ENCODE peak calls at places on chromosomes 7 and 10, in four cellular contexts. E is K562, I is GM12878, X is HepG2. P is an unnamed sample.

GRCh38 chr10:86221442-86222335 is 144.9 kb downstream of the GRID1 start:
- DNase-seq in X (no peak), E (no peak), I (no peak), P (no peak)

GRCh38 chr10:48444861-48445841 is 138.7 kb downstream of the MAPK8 start:
- DNase-seq in X (peak), I (no peak), E (no peak), P (no peak)

GRCh38 chr10:4062072-4062471 is 277.1 kb upstream of the KLF6 start:
- DNase-seq in E (no peak), X (no peak), I (no peak), P (no peak)

GRCh38 chr10:96910488-96911395 is 78.6 kb downstream of the LCOR start:
- DNase-seq in I (peak), X (peak), E (peak), P (peak)

GRCh38 chr7:152367170-152367569 is 68.6 kb downstream of the KMT2C start:
- DNase-seq in X (no peak), E (no peak), I (no peak), P (no peak)

GRCh38 chr7:5586279-5586962 is 162.8 kb upstream of the TNRC18 start:
- DNase-seq in E (peak), X (no peak), I (no peak), P (no peak)

GRCh38 chr10:5456563-5456962 is 42.8 kb downstream of the CALML5 start:
- DNase-seq in X (no peak), E (no peak), I (no peak), P (no peak)

GRCh38 chr7:83469076-83469475 is 179.9 kb downstream of the SEMA3E start:
- DNase-seq in X (no peak), E (no peak), I (no peak), P (peak)

GRCh38 chr10:35178305-35178704 is 51.7 kb downstream of the CREM start:
- DNase-seq in E (no peak), I (no peak), X (no peak), P (no peak)

GRCh38 chr7:94559972-94560371 is 50.4 kb downstream of the CASD1 start:
- DNase-seq in X (peak), I (no peak), E (no peak), P (no peak)

GRCh38 chr10:80473692-80474596 is 19.8 kb downstream of the TSPAN14 start:
- DNase-seq in X (no peak), I (no peak), E (no peak), P (no peak)

GRCh38 chr7:6424702-6425072 is 23.1 kb downstream of the DAGLB start:
- DNase-seq in X (no peak), E (no peak), I (no peak), P (no peak)

GRCh38 chr7:151954866-151955820 is 1.1 kb upstream of the GALNTL5 start:
- DNase-seq in I (no peak), X (no peak), E (no peak), P (no peak)

GRCh38 chr10:48469516-48470020 is 135.3 kb downstream of the ARHGAP22 start:
- DNase-seq in E (no peak), I (no peak), X (no peak), P (no peak)

GRCh38 chr10:126203746-126204145 is 184.5 kb downstream of the ADAM12 start:
- DNase-seq in I (no peak), E (no peak), X (no peak), P (no peak)

GRCh38 chr7:76513817-76514799 is 3.8 kb downstream of the UPK3B start:
- DNase-seq in E (no peak), X (no peak), I (no peak), P (no peak)

GRCh38 chr7:113404245-113404644 is 285.9 kb upstream of the SMIM30 start:
- DNase-seq in E (peak), I (no peak), X (peak), P (no peak)

GRCh38 chr7:79302281-79302680 is 151.2 kb downstream of the MAGI2 start:
- DNase-seq in X (no peak), E (no peak), I (no peak), P (no peak)

GRCh38 chr7:38427279-38427955 is 154.0 kb upstream of the TARP start:
- DNase-seq in X (no peak), E (no peak), I (no peak), P (no peak)

DNA sequence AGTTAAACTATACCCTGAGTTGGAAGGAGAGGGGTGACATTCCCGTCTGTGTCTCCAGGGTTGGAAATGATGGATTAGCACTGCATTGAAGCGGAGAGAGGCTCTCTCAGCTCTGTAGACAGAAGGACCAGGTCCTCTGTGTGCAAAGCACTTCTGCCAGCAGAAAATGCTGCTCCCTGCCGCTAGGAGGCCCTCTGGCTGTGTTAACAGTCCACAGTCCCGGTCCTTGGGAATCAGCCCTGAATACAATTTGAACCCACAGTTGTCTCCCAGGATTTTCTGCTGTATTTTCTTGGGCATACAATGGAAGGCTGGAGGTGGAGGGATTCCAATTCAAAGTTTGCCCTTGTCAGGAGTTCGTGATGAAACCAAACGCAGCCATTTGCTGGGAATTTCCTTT is 205.1 kb downstream of the GLRX3 start:
- DNase-seq in E (peak), X (no peak), I (no peak), P (no peak)
- TF ChIP-seq CTCF in E (peak), X (peak), I (peak), P (no peak)

DNA sequence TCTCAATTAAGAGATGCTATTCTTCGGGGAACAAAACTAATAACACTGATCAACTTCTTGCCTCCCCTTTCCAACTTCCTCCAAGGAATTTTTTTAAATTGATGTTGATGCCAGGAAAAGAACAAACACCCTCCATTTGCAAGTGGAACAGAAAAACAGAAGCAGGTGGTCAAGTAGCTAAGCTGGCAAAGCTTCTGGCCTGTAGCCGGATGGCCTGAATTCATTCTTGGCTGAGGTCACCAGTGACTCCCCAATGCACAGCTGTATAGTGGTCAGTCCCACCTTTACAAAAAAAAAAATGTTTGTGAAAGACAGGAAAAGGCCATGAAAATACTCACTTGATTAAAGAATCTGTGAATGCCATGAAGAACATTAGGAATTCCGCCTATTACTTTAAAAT is 39.1 kb downstream of the DOCK4 start:
- DNase-seq in E (no peak), X (no peak), I (no peak), P (peak)
- TF ChIP-seq MYC in E (no peak), X (no peak), I (no peak), P (no peak)

GRCh38 chr7:55033241-55033846 is 14.5 kb downstream of the EGFR start:
- DNase-seq in I (no peak), X (no peak), E (no peak), P (no peak)
- H3K9ac ChIP-seq in I (no peak), X (no peak), E (no peak), P (no peak)

DNA sequence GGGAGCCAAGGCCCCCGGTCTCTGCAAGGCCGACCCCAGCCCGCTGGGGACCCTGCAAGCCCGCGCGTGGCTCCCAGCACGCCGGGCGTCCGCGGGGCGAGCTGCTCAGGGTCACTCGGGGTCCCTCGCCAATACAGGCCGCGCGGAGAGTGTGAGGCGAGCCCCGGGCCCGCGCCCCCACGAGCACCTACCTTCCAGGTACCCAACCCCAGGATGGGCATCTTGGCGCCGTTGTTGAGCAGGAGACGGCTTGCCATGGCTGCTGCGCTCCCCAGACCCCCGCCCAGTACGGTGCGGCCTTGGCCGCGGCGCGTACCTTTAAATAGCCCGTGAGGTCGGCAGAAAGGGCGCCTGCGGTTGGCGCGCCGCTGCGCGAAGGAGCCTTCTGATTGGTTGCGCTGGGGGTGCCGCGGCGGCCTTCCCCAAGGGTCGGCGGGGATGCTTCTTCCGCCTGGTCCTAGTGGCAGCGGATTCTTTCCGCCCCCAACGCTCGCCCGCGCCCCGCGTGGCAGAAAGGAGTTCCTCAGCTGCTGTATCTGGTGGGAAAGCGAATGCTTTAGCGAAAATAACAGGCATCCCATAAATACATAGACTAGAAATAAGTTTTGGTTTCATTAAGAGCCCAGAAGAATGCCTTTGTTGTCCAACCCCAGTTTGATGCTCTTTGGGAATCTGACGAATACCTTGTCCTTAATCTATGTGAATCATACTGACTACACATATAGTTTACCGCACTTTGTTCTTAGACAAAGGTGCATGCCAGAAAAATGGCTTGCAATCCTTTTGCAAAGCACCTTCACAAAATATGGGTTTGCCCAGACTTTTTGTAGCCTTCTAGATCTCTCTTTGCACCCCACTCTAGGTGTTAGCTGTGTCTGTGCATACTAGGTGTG is at the start of gene AKR1B1:
- DNase-seq in I (peak), X (peak), E (peak), P (peak)
- TF ChIP-seq CTCF in I (peak), X (peak), E (peak), P (peak)

GRCh38 chr10:131088619-131089018 is 222.9 kb downstream of the TCERG1L start:
- DNase-seq in I (no peak), E (peak), X (no peak), P (no peak)
- TF ChIP-seq MYC in I (no peak), E (no peak), X (no peak), P (no peak)

GRCh38 chr10:75062191-75062849 is 49.1 kb upstream of the SAMD8 start:
- DNase-seq in X (no peak), E (no peak), I (no peak), P (no peak)
- H3K9ac ChIP-seq in X (no peak), E (no peak), I (no peak), P (no peak)

DNA sequence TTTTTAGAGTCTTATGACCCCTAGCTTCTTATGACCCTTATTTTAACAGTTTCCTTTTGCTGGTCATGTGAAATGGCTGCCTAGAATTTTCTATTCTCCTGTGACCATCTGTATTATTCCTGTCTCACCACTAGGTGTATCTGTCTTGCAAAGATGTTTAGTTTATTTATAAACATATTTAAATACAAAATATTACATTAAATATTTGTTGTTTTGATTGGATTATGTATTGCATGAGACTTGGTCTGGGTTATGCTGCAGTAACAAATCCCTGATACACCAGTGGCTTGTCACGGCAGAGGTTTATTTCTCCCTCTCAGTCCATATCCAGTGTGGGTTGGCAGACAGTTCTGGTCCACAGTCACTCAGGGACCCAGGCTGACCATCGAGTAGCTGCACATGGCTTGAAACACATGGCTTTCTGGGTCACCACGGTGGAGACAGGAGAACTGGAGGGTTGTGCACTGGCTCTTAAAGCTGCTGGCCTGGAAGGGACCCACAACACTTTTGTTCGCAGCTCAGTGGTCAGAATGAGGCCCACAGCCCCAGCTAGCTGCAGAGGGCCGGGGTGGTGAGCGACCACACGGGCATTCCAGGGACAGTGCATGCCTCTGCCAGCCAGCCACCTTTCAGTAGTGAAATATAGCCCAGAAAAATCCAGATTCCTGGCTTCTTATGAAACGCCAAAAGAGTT is 7.4 kb downstream of the RASSF4 start:
- DNase-seq in I (no peak), X (no peak), E (no peak), P (no peak)
- TF ChIP-seq CTCF in I (peak), X (no peak), E (no peak), P (no peak)

GRCh38 chr10:103548006-103548405 is 54.5 kb downstream of the NEURL1 start:
- DNase-seq in X (no peak), I (no peak), E (no peak), P (no peak)

GRCh38 chr10:103548581-103549348 is 55.3 kb downstream of the NEURL1 start:
- DNase-seq in I (no peak), E (no peak), X (no peak), P (no peak)

GRCh38 chr10:103550229-103550628 is 56.7 kb downstream of the NEURL1 start:
- DNase-seq in E (no peak), I (no peak), X (no peak), P (no peak)

GRCh38 chr10:103547391-103547946 is 54.0 kb downstream of the NEURL1 start:
- DNase-seq in E (no peak), I (no peak), X (no peak), P (no peak)

GRCh38 chr10:103549349-103549685 is 55.8 kb downstream of the NEURL1 start:
- DNase-seq in I (no peak), X (no peak), E (no peak), P (no peak)
- TF ChIP-seq MYC in I (no peak), X (no peak), E (no peak), P (no peak)

P was measured in endothelial cell of umbilical vein.